ENCODE peak calls at places on chromosomes 11 and 22, in four cellular contexts. One of them, this sample, is unnamed.

GRCh38 chr11:19577391-19577831 is 135.2 kb upstream of the NAV2 start:
- DNase-seq in K562: no peak
- DNase-seq in WTC11: no peak
- DNase-seq in HepG2: no peak
- DNase-seq in this sample: no peak

GRCh38 chr11:76030286-76030685 is 176.0 kb downstream of the WNT11 start:
- DNase-seq in K562: no peak
- DNase-seq in WTC11: no peak
- DNase-seq in HepG2: peak; percentile 54
- DNase-seq in this sample: no peak

GRCh38 chr22:47195676-47196492 is 433.4 kb downstream of the TBC1D22A start:
- DNase-seq in WTC11: no peak
- DNase-seq in K562: no peak
- DNase-seq in HepG2: no peak
- DNase-seq in this sample: no peak

GRCh38 chr11:8683115-8683807 is 669 bp downstream of the RPL27A start:
- DNase-seq in HepG2: no peak
- DNase-seq in WTC11: no peak
- DNase-seq in K562: no peak
- DNase-seq in this sample: no peak

GRCh38 chr11:61473370-61474025 is 35.1 kb upstream of the LRRC10B start:
- DNase-seq in K562: no peak
- DNase-seq in HepG2: no peak
- DNase-seq in WTC11: no peak
- DNase-seq in this sample: no peak

GRCh38 chr22:22515890-22516289 is 4.2 kb downstream of the ZNF280A start:
- DNase-seq in K562: no peak
- DNase-seq in WTC11: no peak
- DNase-seq in HepG2: no peak
- DNase-seq in this sample: no peak

GRCh38 chr11:61961570-61962212 is 5.7 kb downstream of the FTH1 start:
- DNase-seq in HepG2: peak; percentile 84
- DNase-seq in K562: peak; percentile 13
- DNase-seq in WTC11: no peak
- DNase-seq in this sample: peak; percentile 3

GRCh38 chr11:103528046-103528445 is 418.8 kb downstream of the DYNC2H1 start:
- DNase-seq in HepG2: no peak
- DNase-seq in K562: no peak
- DNase-seq in WTC11: no peak
- DNase-seq in this sample: no peak

GRCh38 chr11:113874920-113875413 is 405 bp downstream of the USP28 start:
- DNase-seq in HepG2: no peak
- DNase-seq in WTC11: no peak
- DNase-seq in K562: no peak
- DNase-seq in this sample: no peak

GRCh38 chr11:118998822-118999221 is 884 bp downstream of the CENATAC start:
- DNase-seq in WTC11: no peak
- DNase-seq in HepG2: peak; percentile 81
- DNase-seq in K562: peak; percentile 67
- DNase-seq in this sample: no peak

GRCh38 chr22:39959640-39960447 is at the start of gene TMA7B:
- DNase-seq in WTC11: peak; percentile 31
- DNase-seq in K562: peak; percentile 68
- DNase-seq in HepG2: no peak
- DNase-seq in this sample: peak; percentile 34
- TF ChIP-seq SP1 in WTC11: no peak
- TF ChIP-seq SP1 in K562: peak; percentile 3
- TF ChIP-seq SP1 in HepG2: no peak
- TF ChIP-seq SP1 in this sample: no peak

GRCh38 chr11:72764503-72764902 is 12.3 kb upstream of the ARAP1 start:
- DNase-seq in K562: no peak
- DNase-seq in HepG2: no peak
- DNase-seq in WTC11: peak; percentile 88
- DNase-seq in this sample: no peak

GRCh38 chr11:72760543-72761400 is 8.6 kb upstream of the ARAP1 start:
- DNase-seq in K562: no peak
- DNase-seq in WTC11: no peak
- DNase-seq in HepG2: no peak
- DNase-seq in this sample: no peak

GRCh38 chr11:72759468-72759867 is 7.3 kb upstream of the ARAP1 start:
- DNase-seq in K562: no peak
- DNase-seq in WTC11: no peak
- DNase-seq in HepG2: no peak
- DNase-seq in this sample: no peak

GRCh38 chr11:72763823-72764222 is 11.6 kb upstream of the ARAP1 start:
- DNase-seq in HepG2: no peak
- DNase-seq in K562: no peak
- DNase-seq in WTC11: no peak
- DNase-seq in this sample: no peak

GRCh38 chr11:72762641-72763304 is 10.6 kb upstream of the ARAP1 start:
- DNase-seq in K562: no peak
- DNase-seq in WTC11: no peak
- DNase-seq in HepG2: no peak
- DNase-seq in this sample: no peak
- TF ChIP-seq ELF4 in K562: no peak
- TF ChIP-seq ELF4 in WTC11: no peak
- TF ChIP-seq ELF4 in HepG2: no peak
- TF ChIP-seq ELF4 in this sample: no peak

DNA sequence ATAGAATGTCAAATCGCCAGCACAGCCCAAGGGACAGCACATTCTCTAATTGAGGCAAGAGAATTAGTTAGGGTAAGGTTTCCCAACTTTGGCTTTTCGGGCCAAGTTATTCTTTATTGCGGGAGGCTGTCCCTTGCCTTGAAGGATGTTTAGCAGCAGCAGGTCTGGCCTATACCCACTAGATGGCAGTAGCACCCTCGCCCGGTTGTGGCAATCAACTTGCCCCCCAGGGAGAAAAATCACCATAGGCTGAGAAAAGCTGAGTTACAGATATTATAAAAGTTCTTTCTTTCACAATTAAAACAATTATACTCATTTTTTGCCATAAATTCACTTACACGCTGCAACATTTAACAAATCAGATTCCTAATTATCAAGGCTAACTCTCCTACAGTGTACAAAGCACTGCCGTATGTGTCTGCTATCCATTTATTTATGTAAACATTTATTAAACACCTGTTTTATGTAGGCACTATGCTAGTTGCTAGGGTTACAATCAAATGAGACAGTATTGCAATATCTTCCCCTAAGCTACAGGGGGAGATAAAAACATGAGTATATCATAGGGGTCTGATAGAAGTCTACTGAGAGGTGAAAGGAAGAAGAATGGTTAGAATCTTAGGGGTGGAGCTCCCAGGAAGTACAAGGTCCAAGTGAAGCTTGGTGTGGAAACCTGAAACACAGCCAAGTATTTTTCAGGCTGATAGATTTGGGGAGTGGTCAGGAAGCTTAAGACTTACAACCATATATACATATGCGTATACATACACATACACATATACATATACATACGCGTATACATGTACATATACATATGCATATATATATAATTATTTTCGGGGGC is 452.3 kb downstream of the RAB38 start:
- DNase-seq in WTC11: peak; percentile 64
- DNase-seq in HepG2: peak; percentile 7
- DNase-seq in K562: peak; percentile 16
- DNase-seq in this sample: peak; percentile 45
- TF ChIP-seq SP1 in WTC11: no peak
- TF ChIP-seq SP1 in HepG2: no peak
- TF ChIP-seq SP1 in K562: no peak
- TF ChIP-seq SP1 in this sample: no peak

GRCh38 chr11:79403839-79404238 is 37.0 kb downstream of the TENM4 start:
- DNase-seq in HepG2: no peak
- DNase-seq in WTC11: no peak
- DNase-seq in K562: no peak
- DNase-seq in this sample: no peak

GRCh38 chr11:79404325-79404724 is 36.5 kb downstream of the TENM4 start:
- DNase-seq in K562: no peak
- DNase-seq in WTC11: no peak
- DNase-seq in HepG2: no peak
- DNase-seq in this sample: no peak

GRCh38 chr11:79402912-79403311 is 37.9 kb downstream of the TENM4 start:
- DNase-seq in HepG2: no peak
- DNase-seq in K562: no peak
- DNase-seq in WTC11: no peak
- DNase-seq in this sample: no peak

GRCh38 chr11:79400206-79400605 is 40.6 kb downstream of the TENM4 start:
- DNase-seq in HepG2: no peak
- DNase-seq in K562: no peak
- DNase-seq in WTC11: no peak
- DNase-seq in this sample: no peak

GRCh38 chr11:79400717-79401330 is 40.0 kb downstream of the TENM4 start:
- DNase-seq in K562: peak; percentile 8
- DNase-seq in WTC11: peak; percentile 72
- DNase-seq in HepG2: peak; percentile 12
- DNase-seq in this sample: peak; percentile 55
- TF ChIP-seq ELF4 in K562: no peak
- TF ChIP-seq ELF4 in WTC11: no peak
- TF ChIP-seq ELF4 in HepG2: no peak
- TF ChIP-seq ELF4 in this sample: no peak

GRCh38 chr22:27100789-27101188 is 443.4 kb downstream of the MIAT start:
- DNase-seq in K562: no peak
- DNase-seq in WTC11: peak; percentile 51
- DNase-seq in HepG2: no peak
- DNase-seq in this sample: peak; percentile 29
- TF ChIP-seq SP1 in K562: no peak
- TF ChIP-seq SP1 in WTC11: no peak
- TF ChIP-seq SP1 in HepG2: no peak
- TF ChIP-seq SP1 in this sample: no peak

GRCh38 chr11:65396769-65397745 is 10.6 kb downstream of the FRMD8 start:
- DNase-seq in HepG2: no peak
- DNase-seq in WTC11: no peak
- DNase-seq in K562: no peak
- DNase-seq in this sample: no peak
- TF ChIP-seq ELF4 in HepG2: no peak
- TF ChIP-seq ELF4 in WTC11: no peak
- TF ChIP-seq ELF4 in K562: no peak
- TF ChIP-seq ELF4 in this sample: no peak

GRCh38 chr22:39439170-39439569 is 17.6 kb upstream of the MGAT3 start:
- DNase-seq in WTC11: no peak
- DNase-seq in K562: peak; percentile 55
- DNase-seq in HepG2: peak; percentile 25
- DNase-seq in this sample: no peak
- TF ChIP-seq SP1 in WTC11: no peak
- TF ChIP-seq SP1 in K562: no peak
- TF ChIP-seq SP1 in HepG2: no peak
- TF ChIP-seq SP1 in this sample: no peak

GRCh38 chr22:29306175-29306829 is at the start of gene GAS2L1:
- DNase-seq in WTC11: peak; percentile 76
- DNase-seq in K562: peak; percentile 86
- DNase-seq in HepG2: peak; percentile 54
- DNase-seq in this sample: peak; percentile 90
- TF ChIP-seq ELF4 in WTC11: no peak
- TF ChIP-seq ELF4 in K562: no peak
- TF ChIP-seq ELF4 in HepG2: no peak
- TF ChIP-seq ELF4 in this sample: no peak

DNA sequence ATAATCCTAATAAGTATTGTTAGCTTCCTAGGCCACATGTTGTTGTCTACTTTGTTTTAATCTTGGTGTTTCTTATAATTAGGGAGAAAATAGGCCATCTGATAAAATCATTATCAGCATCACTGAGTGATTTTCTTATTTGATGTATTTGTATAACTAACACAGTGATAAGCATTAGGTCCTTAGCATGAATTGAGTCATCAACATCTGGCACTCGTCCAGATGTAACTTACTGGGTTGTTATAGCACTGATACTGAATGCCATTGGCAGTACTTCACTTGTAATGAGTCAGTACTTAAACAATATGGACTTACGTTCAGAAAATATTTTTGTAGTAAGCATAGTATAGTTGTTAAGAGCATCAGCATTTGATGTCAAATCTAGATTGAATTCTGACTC is 16.2 kb downstream of the API5 start:
- DNase-seq in WTC11: no peak
- DNase-seq in K562: peak; percentile 61
- DNase-seq in HepG2: peak; percentile 27
- DNase-seq in this sample: no peak
- TF ChIP-seq SP1 in WTC11: no peak
- TF ChIP-seq SP1 in K562: no peak
- TF ChIP-seq SP1 in HepG2: no peak
- TF ChIP-seq SP1 in this sample: no peak

GRCh38 chr11:69814411-69814810 is 4.8 kb downstream of the FGF3 start:
- DNase-seq in HepG2: no peak
- DNase-seq in K562: no peak
- DNase-seq in WTC11: no peak
- DNase-seq in this sample: no peak

GRCh38 chr11:69815973-69816372 is 3.2 kb downstream of the FGF3 start:
- DNase-seq in HepG2: no peak
- DNase-seq in K562: no peak
- DNase-seq in WTC11: no peak
- DNase-seq in this sample: no peak

GRCh38 chr11:69813839-69814238 is 5.4 kb downstream of the FGF3 start:
- DNase-seq in HepG2: no peak
- DNase-seq in K562: no peak
- DNase-seq in WTC11: no peak
- DNase-seq in this sample: no peak

GRCh38 chr11:69816671-69817070 is 2.5 kb downstream of the FGF3 start:
- DNase-seq in WTC11: no peak
- DNase-seq in HepG2: no peak
- DNase-seq in K562: no peak
- DNase-seq in this sample: no peak

DNA sequence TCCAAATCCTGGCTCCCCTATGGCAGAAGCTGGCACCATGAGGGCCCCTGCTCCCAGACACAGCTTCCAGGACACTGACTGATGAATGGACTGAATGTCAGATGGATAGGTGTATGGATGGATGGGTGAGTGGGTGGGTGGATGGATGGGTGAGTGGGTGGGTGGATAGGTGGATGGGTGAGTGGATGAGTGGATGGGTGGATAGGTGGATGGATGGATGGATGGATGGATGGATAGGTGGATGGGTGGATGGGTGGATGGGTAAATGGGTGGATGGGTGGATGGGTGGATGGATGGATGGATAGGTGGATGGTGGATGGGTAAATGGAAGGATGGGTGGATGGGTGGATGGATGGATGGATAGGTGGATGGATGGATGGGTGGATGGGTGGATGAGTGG is 4.3 kb downstream of the FGF3 start:
- DNase-seq in WTC11: no peak
- DNase-seq in K562: no peak
- DNase-seq in HepG2: no peak
- DNase-seq in this sample: no peak
- TF ChIP-seq ELF4 in WTC11: no peak
- TF ChIP-seq ELF4 in K562: no peak
- TF ChIP-seq ELF4 in HepG2: no peak
- TF ChIP-seq ELF4 in this sample: no peak

This sample was measured in HEK293T.